ENCODE peak calls at places on chromosomes 16 and 17, in seven cellular contexts. D, K, E, A, R, H and J are unnamed samples.

GRCh38 chr17:75625813-75626486 is 7.3 kb upstream of the SMIM5 start:
- DNase-seq in A (peak; percentile 4), H (no peak), K (peak; percentile 37), R (no peak), D (no peak), E (no peak), J (no peak)

GRCh38 chr17:33197342-33197741 is 95.8 kb downstream of the ASIC2 start:
- DNase-seq in R (no peak), K (no peak), D (no peak), H (no peak), A (no peak), E (no peak), J (no peak)

GRCh38 chr16:23317751-23318150 is 15.6 kb downstream of the SCNN1B start:
- DNase-seq in R (no peak), D (no peak), K (no peak), H (no peak), A (no peak), E (no peak), J (no peak)

GRCh38 chr16:70685938-70686375 is at the start of gene MTSS2:
- DNase-seq in E (peak; percentile 35), K (peak; percentile 71), H (peak; percentile 92), R (peak; percentile 96), A (peak; percentile 85), D (peak; percentile 77), J (peak; percentile 94)

GRCh38 chr16:88951501-88951900 is 25.5 kb downstream of the CBFA2T3 start:
- DNase-seq in D (no peak), R (no peak), E (no peak), A (no peak), K (no peak), H (no peak), J (no peak)

GRCh38 chr16:59192551-59193199 is 458.6 kb upstream of the GOT2 start:
- DNase-seq in D (no peak), R (no peak), E (no peak), A (peak; percentile 11), H (no peak), K (peak; percentile 42), J (no peak)

GRCh38 chr17:77829871-77830799 is 128.4 kb upstream of the TNRC6C start:
- DNase-seq in K (no peak), A (peak; percentile 72), E (no peak), H (no peak), R (peak; percentile 82), D (no peak), J (peak; percentile 27)

GRCh38 chr17:48241770-48242497 is 134.4 kb downstream of the SNX11 start:
- DNase-seq in H (no peak), R (no peak), A (no peak), D (no peak), E (no peak), K (no peak), J (no peak)

GRCh38 chr16:2364638-2365210 is 24.2 kb upstream of the ABCA3 start:
- DNase-seq in R (no peak), A (no peak), D (no peak), E (no peak), K (peak; percentile 29), H (no peak), J (no peak)

GRCh38 chr17:74995847-74996246 is 8.4 kb downstream of the CDR2L start:
- DNase-seq in A (no peak), D (no peak), R (no peak), E (no peak), H (no peak), K (no peak), J (no peak)

GRCh38 chr16:68636064-68636551 is 9.0 kb upstream of the CDH3 start:
- DNase-seq in R (no peak), H (peak; percentile 37), D (no peak), A (no peak), K (peak; percentile 57), E (no peak), J (peak; percentile 54)

GRCh38 chr17:50682938-50683337 is 24.8 kb downstream of the ANKRD40 start:
- DNase-seq in K (no peak), E (no peak), R (no peak), A (no peak), D (no peak), H (no peak), J (no peak)

GRCh38 chr17:63431939-63432804 is 13.9 kb downstream of the CYB561 start:
- DNase-seq in A (peak; percentile 66), H (peak; percentile 48), E (no peak), R (no peak), D (peak; percentile 40), K (peak; percentile 67), J (peak; percentile 22)

GRCh38 chr16:25151996-25152395 is 40.5 kb downstream of the LCMT1 start:
- DNase-seq in K (no peak), D (no peak), R (no peak), A (peak; percentile 58), E (peak; percentile 87), H (no peak), J (no peak)

GRCh38 chr16:53529529-53529928 is 26.5 kb upstream of the AKTIP start:
- DNase-seq in E (no peak), H (no peak), K (no peak), A (no peak), R (no peak), D (no peak), J (no peak)

GRCh38 chr17:46950997-46951621 is 27.9 kb downstream of the RPRML start:
- DNase-seq in E (no peak), H (no peak), K (no peak), D (no peak), R (no peak), A (no peak), J (no peak)

GRCh38 chr17:35726609-35727460 is 4.6 kb upstream of the RASL10B start:
- DNase-seq in A (peak; percentile 88), R (no peak), E (no peak), D (peak; percentile 50), H (no peak), K (no peak), J (peak; percentile 59)

GRCh38 chr16:75628351-75628750 is 5.3 kb upstream of the ADAT1 start:
- DNase-seq in E (no peak), H (no peak), A (no peak), K (no peak), D (no peak), R (no peak), J (no peak)

GRCh38 chr16:507996-508395 is 19.5 kb upstream of the CAPN15 start:
- DNase-seq in A (no peak), K (no peak), E (no peak), H (no peak), R (no peak), D (no peak), J (no peak)

GRCh38 chr17:73096866-73097265 is 4.4 kb upstream of the SLC39A11 start:
- DNase-seq in D (no peak), A (no peak), E (no peak), K (no peak), R (no peak), H (no peak), J (no peak)

GRCh38 chr16:21277927-21278706 is at the start of gene CRYM:
- DNase-seq in H (peak; percentile 71), K (peak; percentile 52), A (no peak), D (peak; percentile 80), E (no peak), R (peak; percentile 79), J (peak; percentile 72)

GRCh38 chr17:82091264-82092066 is 6.6 kb downstream of the FASN start:
- DNase-seq in H (no peak), D (no peak), A (no peak), E (no peak), K (no peak), R (no peak), J (no peak)

GRCh38 chr16:73171901-73172619 is 124.1 kb upstream of the ZFHX3 start:
- DNase-seq in H (no peak), R (no peak), D (no peak), K (no peak), A (no peak), E (no peak), J (no peak)

GRCh38 chr16:73171380-73171779 is 123.5 kb upstream of the ZFHX3 start:
- DNase-seq in H (no peak), R (no peak), A (no peak), D (peak; percentile 29), E (no peak), K (no peak), J (no peak)

GRCh38 chr16:73173396-73173795 is 125.5 kb upstream of the ZFHX3 start:
- DNase-seq in E (no peak), K (no peak), H (no peak), D (no peak), R (no peak), A (no peak), J (no peak)

GRCh38 chr16:73170587-73170986 is 122.7 kb upstream of the ZFHX3 start:
- DNase-seq in D (no peak), E (no peak), A (no peak), H (no peak), R (no peak), K (no peak), J (no peak)

GRCh38 chr16:73172621-73173312 is 124.8 kb upstream of the ZFHX3 start:
- DNase-seq in K (no peak), A (peak; percentile 91), E (no peak), H (peak; percentile 87), D (peak; percentile 86), R (peak; percentile 89), J (peak; percentile 75)
- TF ChIP-seq POLR2A in K (no peak), A (no peak), E (no peak), H (no peak), D (no peak), R (no peak), J (no peak)

GRCh38 chr17:28857848-28858360 is 3.1 kb downstream of the ERAL1 start:
- DNase-seq in K (no peak), D (no peak), A (no peak), H (no peak), R (no peak), E (no peak), J (no peak)

GRCh38 chr17:28860363-28860808 is 5.6 kb downstream of the ERAL1 start:
- DNase-seq in D (no peak), R (no peak), K (no peak), E (no peak), H (no peak), A (no peak), J (no peak)

GRCh38 chr17:28849281-28849680 is 5.5 kb upstream of the ERAL1 start:
- DNase-seq in R (no peak), D (no peak), H (no peak), K (peak; percentile 49), A (no peak), E (no peak), J (no peak)

GRCh38 chr17:28853295-28853694 is 1.5 kb upstream of the ERAL1 start:
- DNase-seq in D (no peak), K (no peak), H (no peak), E (no peak), R (no peak), A (no peak), J (no peak)

GRCh38 chr17:28854457-28855382 is at the start of gene ERAL1:
- DNase-seq in A (peak; percentile 86), E (peak; percentile 64), D (peak; percentile 87), R (peak; percentile 93), K (peak; percentile 90), H (peak; percentile 86), J (peak; percentile 80)
- TF ChIP-seq POLR2A in A (peak; percentile 86), E (peak; percentile 82), D (peak; percentile 73), R (peak; percentile 58), K (peak; percentile 87), H (peak; percentile 53), J (peak; percentile 46)

GRCh38 chr17:83109793-83110645 is 30.6 kb downstream of the METRNL start:
- DNase-seq in H (peak; percentile 89), K (peak; percentile 93), D (peak; percentile 87), R (peak; percentile 96), E (peak; percentile 76), A (peak; percentile 97), J (peak; percentile 77)
- TF ChIP-seq POLR2A in H (no peak), K (peak; percentile 32), D (no peak), R (no peak), E (no peak), A (peak; percentile 43), J (no peak)

GRCh38 chr17:42107597-42108576 is 4.6 kb downstream of the DHX58 start:
- DNase-seq in A (peak; percentile 32), R (peak; percentile 84), E (peak; percentile 74), D (peak; percentile 92), H (peak; percentile 47), K (peak; percentile 76), J (no peak)
- TF ChIP-seq POLR2A in A (no peak), R (no peak), E (no peak), D (no peak), H (no peak), K (no peak), J (no peak)